ENCODE peak calls at places on chromosome 4, in ten cellular contexts. G is endothelial cell; S is thoracic aorta; A is RWPE1; X is CD8-positive, alpha-beta T cell; P is astrocyte of the spinal cord; L is endodermal cell; Q is suprapubic skin; N is neural progenitor cell; Y is dorsolateral prefrontal cortex. O is an unnamed sample.

GRCh38 chr4:86935499-86935832 is 655 bp downstream of the AFF1 start:
- DNase-seq in G (no peak), S (no peak), A (no peak), X (no peak), P (no peak), L (no peak), Q (peak), N (no peak), Y (no peak), O (no peak)

GRCh38 chr4:54099287-54099958 is 540 bp upstream of the GSX2 start:
- DNase-seq in G (no peak), S (no peak), A (no peak), X (no peak), P (peak), L (peak), Q (no peak), N (peak), Y (no peak), O (peak)

GRCh38 chr4:107579099-107579498 is 140.9 kb downstream of the PAPSS1 start:
- DNase-seq in G (no peak), S (no peak), A (no peak), X (no peak), P (no peak), L (no peak), Q (no peak), N (no peak), Y (no peak), O (no peak)

GRCh38 chr4:166501941-166502382 is 628.9 kb downstream of the TLL1 start:
- DNase-seq in G (peak), S (no peak), A (peak), X (no peak), P (no peak), L (peak), Q (no peak), N (peak), Y (no peak), O (peak)

GRCh38 chr4:38466401-38466800 is 197.6 kb upstream of the KLF3 start:
- DNase-seq in G (no peak), S (no peak), A (no peak), X (no peak), P (no peak), L (no peak), Q (no peak), N (no peak), Y (no peak), O (no peak)

GRCh38 chr4:180828455-180829018 is 1414.7 kb upstream of the TENM3 start:
- DNase-seq in G (peak), S (no peak), A (peak), X (no peak), P (peak), L (peak), Q (no peak), N (peak), Y (no peak), O (peak)

GRCh38 chr4:25310066-25310824 is 2.3 kb upstream of the ZCCHC4 start:
- DNase-seq in G (no peak), S (no peak), A (no peak), X (no peak), P (no peak), L (no peak), Q (no peak), N (no peak), Y (no peak), O (no peak)

GRCh38 chr4:182642831-182643230 is 274.4 kb downstream of the DCTD start:
- DNase-seq in G (no peak), S (no peak), A (peak), X (no peak), P (peak), L (no peak), Q (no peak), N (no peak), Y (no peak), O (no peak)

GRCh38 chr4:73676881-73677323 is 56.7 kb upstream of the RASSF6 start:
- DNase-seq in G (no peak), S (no peak), A (peak), X (no peak), P (peak), L (no peak), Q (no peak), N (no peak), Y (no peak), O (no peak)

GRCh38 chr4:158809611-158810486 is 41.0 kb downstream of the FNIP2 start:
- DNase-seq in G (no peak), S (no peak), A (no peak), X (no peak), P (peak), L (no peak), Q (no peak), N (no peak), Y (no peak), O (no peak)

GRCh38 chr4:45284400-45285085 is 558.2 kb upstream of the GNPDA2 start:
- DNase-seq in G (no peak), S (no peak), A (no peak), X (no peak), P (no peak), L (no peak), Q (no peak), N (no peak), Y (peak), O (no peak)

GRCh38 chr4:125741825-125742452 is 427.2 kb downstream of the FAT4 start:
- DNase-seq in G (no peak), S (no peak), A (peak), X (no peak), P (peak), L (no peak), Q (no peak), N (no peak), Y (no peak), O (no peak)

GRCh38 chr4:25031077-25031606 is 396 bp upstream of the LGI2 start:
- DNase-seq in G (peak), S (no peak), A (no peak), X (no peak), P (peak), L (peak), Q (no peak), N (peak), Y (no peak), O (peak)

GRCh38 chr4:177596035-177596434 is 153.8 kb upstream of the AGA start:
- DNase-seq in G (no peak), S (no peak), A (peak), X (no peak), P (peak), L (peak), Q (no peak), N (peak), Y (no peak), O (no peak)

GRCh38 chr4:79331126-79331876 is 5.4 kb upstream of the NAA11 start:
- DNase-seq in G (no peak), S (no peak), A (no peak), X (no peak), P (peak), L (no peak), Q (no peak), N (no peak), Y (no peak), O (no peak)

GRCh38 chr4:57214654-57215411 is 104.6 kb upstream of the IGFBP7 start:
- DNase-seq in G (no peak), S (no peak), A (no peak), X (no peak), P (no peak), L (no peak), Q (no peak), N (no peak), Y (no peak), O (no peak)

GRCh38 chr4:83075271-83075670 is 39.3 kb downstream of the PLAC8 start:
- DNase-seq in G (no peak), S (no peak), A (no peak), X (no peak), P (no peak), L (no peak), Q (no peak), N (no peak), Y (no peak), O (no peak)

GRCh38 chr4:85475631-85476233 is 782 bp downstream of the ARHGAP24 start:
- DNase-seq in G (peak), S (no peak), A (no peak), X (no peak), P (peak), L (no peak), Q (no peak), N (no peak), Y (no peak), O (peak)

GRCh38 chr4:41525129-41525528 is 12.8 kb upstream of the LIMCH1 start:
- DNase-seq in G (no peak), S (no peak), A (peak), X (no peak), P (peak), L (peak), Q (no peak), N (peak), Y (no peak), O (no peak)

GRCh38 chr4:141457653-141458052 is 178.7 kb upstream of the IL15 start:
- DNase-seq in G (no peak), S (no peak), A (no peak), X (no peak), P (no peak), L (no peak), Q (no peak), N (no peak), Y (no peak), O (no peak)

GRCh38 chr4:56086561-56086960 is 137.8 kb downstream of the CEP135 start:
- DNase-seq in G (no peak), S (no peak), A (no peak), X (no peak), P (no peak), L (no peak), Q (no peak), N (no peak), Y (no peak), O (no peak)

GRCh38 chr4:119138046-119138445 is 2.4 kb downstream of the MYOZ2 start:
- DNase-seq in G (no peak), S (no peak), A (no peak), X (no peak), P (no peak), L (no peak), Q (no peak), N (peak), Y (no peak), O (no peak)

GRCh38 chr4:74039065-74039763 is 725 bp upstream of the CXCL3 start:
- DNase-seq in G (no peak), S (no peak), A (peak), X (no peak), P (peak), L (peak), Q (no peak), N (no peak), Y (no peak), O (no peak)

GRCh38 chr4:87009095-87009648 is 74.4 kb downstream of the AFF1 start:
- DNase-seq in G (no peak), S (no peak), A (no peak), X (no peak), P (no peak), L (no peak), Q (no peak), N (no peak), Y (no peak), O (no peak)

GRCh38 chr4:76251448-76252270 is at the start of gene FAM47E:
- DNase-seq in G (peak), S (peak), A (peak), X (peak), P (peak), L (peak), Q (peak), N (peak), Y (peak), O (peak)

GRCh38 chr4:155952546-155952945 is 1.1 kb downstream of the CTSO start:
- DNase-seq in G (no peak), S (no peak), A (no peak), X (no peak), P (peak), L (no peak), Q (no peak), N (no peak), Y (no peak), O (no peak)

GRCh38 chr4:75895744-75896314 is 6.4 kb downstream of the PPEF2 start:
- DNase-seq in G (no peak), S (no peak), A (peak), X (no peak), P (peak), L (peak), Q (no peak), N (peak), Y (no peak), O (no peak)

GRCh38 chr4:6548201-6548881 is 26.6 kb upstream of the MAN2B2 start:
- DNase-seq in G (peak), S (no peak), A (peak), X (no peak), P (peak), L (peak), Q (no peak), N (peak), Y (no peak), O (peak)

GRCh38 chr4:14787894-14788293 is 214.4 kb upstream of the CPEB2 start:
- DNase-seq in G (no peak), S (no peak), A (no peak), X (no peak), P (no peak), L (peak), Q (no peak), N (no peak), Y (no peak), O (no peak)
- TF ChIP-seq CTCF in G (peak), S (no peak), A (no peak), X (no peak), P (peak), L (peak), Q (no peak), N (peak), Y (no peak), O (peak)

GRCh38 chr4:113248320-113248719 is 198.9 kb downstream of the ANK2 start:
- DNase-seq in G (peak), S (no peak), A (no peak), X (no peak), P (no peak), L (peak), Q (no peak), N (peak), Y (no peak), O (no peak)
- TF ChIP-seq CTCF in G (peak), S (no peak), A (no peak), X (no peak), P (no peak), L (peak), Q (no peak), N (peak), Y (no peak), O (no peak)

GRCh38 chr4:8855781-8856245 is 15.8 kb downstream of the HMX1 start:
- DNase-seq in G (no peak), S (no peak), A (no peak), X (no peak), P (no peak), L (peak), Q (no peak), N (peak), Y (no peak), O (peak)
- TF ChIP-seq CTCF in G (no peak), S (no peak), A (no peak), X (no peak), P (no peak), L (peak), Q (no peak), N (peak), Y (no peak), O (peak)

GRCh38 chr4:161702287-161702686 is 461.5 kb downstream of the FSTL5 start:
- DNase-seq in G (no peak), S (no peak), A (no peak), X (no peak), P (no peak), L (no peak), Q (no peak), N (no peak), Y (no peak), O (no peak)
- TF ChIP-seq CTCF in G (no peak), S (no peak), A (no peak), X (no peak), P (peak), L (peak), Q (no peak), N (peak), Y (no peak), O (peak)

GRCh38 chr4:123244233-123244632 is 152.4 kb upstream of the SPRY1 start:
- DNase-seq in G (no peak), S (no peak), A (peak), X (no peak), P (no peak), L (no peak), Q (peak), N (peak), Y (no peak), O (no peak)
- TF ChIP-seq CTCF in G (no peak), S (no peak), A (peak), X (no peak), P (peak), L (peak), Q (no peak), N (no peak), Y (peak), O (no peak)